ENCODE peak calls at places on chromosomes 7 and 10, in ten cellular contexts. H is GM10248; U is AG09309; G is nephron progenitor cell; O is heart right ventricle; V is CD4-positive, alpha-beta T cell; E is thoracic aorta; J is BJ; D is heart left ventricle; N is WERI-Rb-1. P is an unnamed sample.

GRCh38 chr7:155173905-155174304 is 103.8 kb downstream of the HTR5A start:
- DNase-seq in H (no peak), N (no peak), U (no peak), O (no peak), J (no peak), E (no peak), V (no peak), D (no peak), G (no peak), P (no peak)

GRCh38 chr7:105656922-105657521 is 75.7 kb upstream of the EFCAB10 start:
- DNase-seq in D (no peak), U (no peak), J (no peak), E (no peak), V (peak), O (no peak), N (peak), G (peak), H (peak), P (peak)

GRCh38 chr10:122221958-122222357 is 49.1 kb upstream of the BTBD16 start:
- DNase-seq in V (no peak), O (no peak), E (no peak), G (no peak), U (no peak), J (no peak), H (no peak), N (no peak), D (no peak), P (no peak)

GRCh38 chr10:75008952-75009351 is 102.5 kb upstream of the SAMD8 start:
- DNase-seq in N (no peak), E (no peak), U (no peak), J (no peak), O (no peak), V (no peak), D (no peak), G (no peak), H (no peak), P (no peak)

GRCh38 chr10:95547791-95548435 is 13.3 kb downstream of the SORBS1 start:
- DNase-seq in G (no peak), H (no peak), V (no peak), E (no peak), D (no peak), O (no peak), U (no peak), N (no peak), J (no peak), P (no peak)

GRCh38 chr10:36676321-36677169 is 448.9 kb upstream of the ANKRD30A start:
- DNase-seq in J (peak), N (no peak), E (no peak), D (no peak), O (no peak), U (peak), G (no peak), V (no peak), H (no peak), P (no peak)

GRCh38 chr10:24027107-24027506 is 181.8 kb upstream of the KIAA1217 start:
- DNase-seq in O (no peak), U (no peak), J (no peak), V (no peak), G (no peak), D (no peak), E (no peak), N (no peak), H (no peak), P (no peak)

GRCh38 chr10:58241346-58241745 is 26.3 kb downstream of the IPMK start:
- DNase-seq in U (peak), D (no peak), H (no peak), O (no peak), V (no peak), G (no peak), E (no peak), N (no peak), J (no peak), P (no peak)

GRCh38 chr10:6721480-6721879 is 141.4 kb upstream of the PRKCQ start:
- DNase-seq in U (peak), E (no peak), N (no peak), V (no peak), O (no peak), D (peak), J (peak), G (no peak), H (no peak), P (no peak)

GRCh38 chr7:104966022-104966421 is 48.0 kb upstream of the KMT2E start:
- DNase-seq in D (no peak), J (no peak), N (no peak), U (no peak), E (no peak), V (no peak), H (no peak), O (no peak), G (no peak), P (no peak)

GRCh38 chr10:99695761-99696160 is 36.2 kb downstream of the COX15 start:
- DNase-seq in H (no peak), N (no peak), E (no peak), J (no peak), U (no peak), G (no peak), O (no peak), V (no peak), D (no peak), P (no peak)

GRCh38 chr10:132146271-132146671 is 40.5 kb upstream of the DPYSL4 start:
- DNase-seq in N (no peak), D (no peak), H (no peak), V (no peak), E (no peak), O (no peak), J (no peak), G (no peak), U (no peak), P (no peak)

GRCh38 chr7:7077945-7078344 is 104.4 kb upstream of the C1GALT1 start:
- DNase-seq in U (no peak), J (no peak), H (no peak), D (no peak), N (no peak), E (no peak), O (no peak), G (no peak), V (no peak), P (no peak)

GRCh38 chr10:43824934-43825333 is 176.3 kb upstream of the ZNF32 start:
- DNase-seq in H (no peak), D (peak), N (no peak), U (peak), J (no peak), V (no peak), G (no peak), O (peak), E (peak), P (no peak)

GRCh38 chr7:69067397-69067796 is 530.9 kb upstream of the AUTS2 start:
- DNase-seq in V (no peak), N (peak), E (no peak), H (no peak), J (no peak), O (no peak), G (peak), D (no peak), U (no peak), P (no peak)

GRCh38 chr10:127470911-127471310 is 78.2 kb upstream of the NPS start:
- DNase-seq in D (no peak), E (no peak), U (no peak), V (no peak), H (no peak), O (no peak), N (no peak), J (no peak), G (no peak), P (no peak)

GRCh38 chr7:1691601-1692499 is 21.8 kb downstream of the ELFN1 start:
- DNase-seq in G (no peak), O (peak), V (no peak), E (no peak), U (no peak), H (no peak), D (peak), J (no peak), N (peak), P (no peak)

GRCh38 chr7:29835718-29836117 is 29.4 kb downstream of the WIPF3 start:
- DNase-seq in U (no peak), O (no peak), H (no peak), N (no peak), G (no peak), E (no peak), J (no peak), D (no peak), V (no peak), P (no peak)
- TF ChIP-seq CTCF in U (no peak), O (no peak), H (no peak), N (no peak), G (no peak), E (no peak), J (no peak), D (no peak), V (no peak), P (no peak)

GRCh38 chr10:49646256-49646870 is 32.5 kb downstream of the CHAT start:
- DNase-seq in V (no peak), J (no peak), N (no peak), H (no peak), O (no peak), D (no peak), E (no peak), U (no peak), G (no peak), P (no peak)
- TF ChIP-seq CTCF in V (no peak), J (no peak), N (no peak), H (no peak), O (no peak), D (no peak), E (no peak), U (no peak), G (no peak), P (no peak)

DNA sequence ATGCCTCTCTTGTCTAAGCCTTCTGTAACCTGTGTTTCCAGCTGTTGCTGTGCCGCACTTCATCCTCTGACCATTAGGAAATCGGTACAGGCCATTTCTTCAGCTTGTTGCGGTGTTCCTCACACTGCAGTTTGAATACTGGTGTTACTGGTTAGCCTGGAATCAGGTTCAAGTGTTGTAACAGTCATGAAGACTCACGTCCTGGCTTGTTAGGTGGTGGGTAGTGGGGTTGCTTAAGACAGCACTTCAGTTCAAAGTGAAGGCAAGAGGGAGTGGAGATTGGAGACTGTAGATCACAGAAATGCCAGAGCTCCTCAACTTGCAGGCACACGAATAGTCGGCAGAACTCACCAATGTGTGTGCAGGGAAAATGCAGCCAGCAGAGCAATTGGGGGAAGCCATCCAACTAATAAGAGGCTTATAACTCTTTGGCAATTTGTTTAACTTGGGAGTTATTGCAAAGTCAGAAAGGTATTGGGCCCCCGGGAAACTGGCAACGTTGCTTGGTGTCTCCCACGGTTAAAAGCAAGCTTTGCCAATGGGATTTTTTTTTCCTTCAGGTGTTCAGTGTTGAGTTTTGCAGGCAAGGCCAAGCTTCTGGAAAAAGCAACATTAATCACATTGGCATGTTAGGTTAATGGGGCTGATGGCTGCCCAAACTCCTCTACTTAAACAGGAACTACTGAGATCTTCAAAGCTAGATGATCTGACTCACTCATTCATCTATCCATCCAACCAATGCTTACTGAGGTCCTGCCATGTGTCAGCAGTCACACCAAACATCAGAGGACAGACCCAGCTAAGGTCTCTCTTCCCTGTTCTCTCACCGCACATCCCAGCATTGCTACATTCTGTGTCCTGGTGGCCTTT is 380.9 kb downstream of the GATA3 start:
- DNase-seq in O (no peak), G (no peak), E (no peak), D (no peak), N (no peak), H (no peak), V (no peak), J (no peak), U (no peak), P (no peak)
- TF ChIP-seq CTCF in O (no peak), G (no peak), E (no peak), D (no peak), N (no peak), H (no peak), V (no peak), J (no peak), U (no peak), P (no peak)

DNA sequence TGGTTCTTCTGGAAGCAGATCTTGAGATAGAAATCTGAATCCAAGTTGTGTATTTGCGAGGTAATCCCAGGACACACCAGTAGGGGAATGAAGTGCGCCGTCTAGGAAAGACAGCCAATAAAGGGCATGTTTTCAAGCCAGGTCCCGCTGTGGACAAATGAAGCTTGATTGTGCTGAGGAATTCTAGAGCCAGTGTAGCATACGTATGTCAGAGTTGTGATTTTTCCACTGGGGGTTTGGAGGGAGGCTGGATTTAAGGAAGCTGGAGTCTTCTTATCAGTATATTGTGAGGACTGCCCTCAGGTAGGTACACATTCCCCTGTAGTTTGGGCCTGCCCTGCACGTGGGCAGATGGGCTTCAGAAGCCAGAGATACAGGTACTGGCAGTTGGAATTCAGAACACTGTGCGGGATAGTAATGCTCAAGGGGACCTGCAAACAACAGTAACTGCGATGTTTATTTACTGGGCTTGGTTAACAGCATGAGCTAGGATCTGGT is 50.9 kb downstream of the GALNT11 start:
- DNase-seq in U (no peak), H (peak), G (peak), O (no peak), V (no peak), D (no peak), N (peak), E (no peak), J (no peak), P (no peak)
- TF ChIP-seq CTCF in U (peak), H (no peak), G (peak), O (peak), V (no peak), D (no peak), N (peak), E (peak), J (peak), P (peak)

P was measured in D721Med.